ENCODE peak calls at places on chromosomes 7 and 10, in four cellular contexts. One of them, this sample, is unnamed.

GRCh38 chr10:8337332-8337651 is 282.8 kb downstream of the GATA3 start:
- DNase-seq in A549: no peak
- DNase-seq in heart right ventricle: no peak
- DNase-seq in GM12864: no peak
- DNase-seq in this sample: no peak

GRCh38 chr10:5828725-5829124 is 15.5 kb upstream of the GDI2 start:
- DNase-seq in GM12864: no peak
- DNase-seq in A549: no peak
- DNase-seq in heart right ventricle: no peak
- DNase-seq in this sample: no peak

GRCh38 chr10:84352251-84352842 is 24.0 kb downstream of the CCSER2 start:
- DNase-seq in GM12864: no peak
- DNase-seq in A549: peak
- DNase-seq in heart right ventricle: peak
- DNase-seq in this sample: no peak

GRCh38 chr7:95608344-95609173 is 12.2 kb upstream of the PDK4 start:
- DNase-seq in A549: peak
- DNase-seq in GM12864: peak
- DNase-seq in heart right ventricle: peak
- DNase-seq in this sample: peak

GRCh38 chr10:47031251-47031952 is 120.2 kb downstream of the PTPN20 start:
- DNase-seq in heart right ventricle: no peak
- DNase-seq in A549: peak
- DNase-seq in GM12864: no peak
- DNase-seq in this sample: no peak

GRCh38 chr10:100999742-101000601 is at the start of gene LZTS2:
- DNase-seq in A549: no peak
- DNase-seq in GM12864: no peak
- DNase-seq in heart right ventricle: peak
- DNase-seq in this sample: no peak

GRCh38 chr7:32479574-32480200 is 10.5 kb downstream of the LSM5 start:
- DNase-seq in A549: peak
- DNase-seq in heart right ventricle: no peak
- DNase-seq in GM12864: no peak
- DNase-seq in this sample: no peak

GRCh38 chr10:84548869-84549268 is 220.5 kb downstream of the CCSER2 start:
- DNase-seq in heart right ventricle: no peak
- DNase-seq in GM12864: no peak
- DNase-seq in A549: no peak
- DNase-seq in this sample: no peak

GRCh38 chr7:38951213-38951612 is 26.5 kb upstream of the POU6F2 start:
- DNase-seq in heart right ventricle: no peak
- DNase-seq in GM12864: no peak
- DNase-seq in A549: no peak
- DNase-seq in this sample: no peak

GRCh38 chr10:43221419-43222293 is 45.2 kb downstream of the RASGEF1A start:
- DNase-seq in heart right ventricle: peak
- DNase-seq in GM12864: no peak
- DNase-seq in A549: no peak
- DNase-seq in this sample: no peak

GRCh38 chr10:6269953-6270867 is 67.5 kb downstream of the PFKFB3 start:
- DNase-seq in GM12864: peak
- DNase-seq in A549: no peak
- DNase-seq in heart right ventricle: no peak
- DNase-seq in this sample: peak

GRCh38 chr7:135490783-135491182 is 19.1 kb downstream of the CNOT4 start:
- DNase-seq in A549: peak
- DNase-seq in GM12864: no peak
- DNase-seq in heart right ventricle: no peak
- DNase-seq in this sample: no peak

GRCh38 chr7:95840953-95841950 is 68.9 kb downstream of the DYNC1I1 start:
- DNase-seq in heart right ventricle: no peak
- DNase-seq in A549: peak
- DNase-seq in GM12864: peak
- DNase-seq in this sample: peak

GRCh38 chr7:98733036-98733435 is 116.0 kb downstream of the NPTX2 start:
- DNase-seq in A549: peak
- DNase-seq in GM12864: peak
- DNase-seq in heart right ventricle: no peak
- DNase-seq in this sample: no peak

GRCh38 chr7:50869108-50869716 is 86.5 kb upstream of the GRB10 start:
- DNase-seq in A549: peak
- DNase-seq in GM12864: no peak
- DNase-seq in heart right ventricle: no peak
- DNase-seq in this sample: no peak

GRCh38 chr10:103355906-103356599 is 5.1 kb upstream of the PCGF6 start:
- DNase-seq in A549: no peak
- DNase-seq in heart right ventricle: no peak
- DNase-seq in GM12864: no peak
- DNase-seq in this sample: no peak

GRCh38 chr10:102781921-102782542 is 38.3 kb downstream of the WBP1L start:
- DNase-seq in GM12864: no peak
- DNase-seq in A549: no peak
- DNase-seq in heart right ventricle: no peak
- DNase-seq in this sample: no peak

GRCh38 chr10:670038-670437 is 19.4 kb downstream of the DIP2C start:
- DNase-seq in A549: no peak
- DNase-seq in GM12864: no peak
- DNase-seq in heart right ventricle: no peak
- DNase-seq in this sample: no peak

GRCh38 chr10:12186324-12186723 is 9.4 kb downstream of the NUDT5 start:
- DNase-seq in heart right ventricle: no peak
- DNase-seq in A549: no peak
- DNase-seq in GM12864: no peak
- DNase-seq in this sample: no peak

GRCh38 chr10:44715081-44715480 is 196.1 kb upstream of the TMEM72 start:
- DNase-seq in A549: no peak
- DNase-seq in heart right ventricle: no peak
- DNase-seq in GM12864: no peak
- DNase-seq in this sample: no peak

GRCh38 chr10:92328999-92329398 is 38.0 kb downstream of the MARCHF5 start:
- DNase-seq in GM12864: no peak
- DNase-seq in A549: peak
- DNase-seq in heart right ventricle: no peak
- DNase-seq in this sample: no peak

GRCh38 chr7:129785457-129786178 is 167.1 kb downstream of the UBE2H start:
- DNase-seq in A549: no peak
- DNase-seq in GM12864: no peak
- DNase-seq in heart right ventricle: no peak
- DNase-seq in this sample: no peak

GRCh38 chr7:100826546-100827329 is 585 bp downstream of the EPHB4 start:
- DNase-seq in GM12864: no peak
- DNase-seq in A549: no peak
- DNase-seq in heart right ventricle: no peak
- DNase-seq in this sample: no peak

GRCh38 chr7:107233174-107233573 is 64.4 kb downstream of the HBP1 start:
- DNase-seq in A549: no peak
- DNase-seq in heart right ventricle: no peak
- DNase-seq in GM12864: no peak
- DNase-seq in this sample: no peak

GRCh38 chr7:35418716-35419425 is 165.0 kb upstream of the TBX20 start:
- DNase-seq in heart right ventricle: peak
- DNase-seq in A549: no peak
- DNase-seq in GM12864: no peak
- DNase-seq in this sample: no peak

GRCh38 chr10:34420273-34420672 is 394.8 kb downstream of the PARD3 start:
- DNase-seq in heart right ventricle: no peak
- DNase-seq in A549: peak
- DNase-seq in GM12864: no peak
- DNase-seq in this sample: no peak

GRCh38 chr10:119377905-119378736 is 164.4 kb downstream of the RGS10 start:
- DNase-seq in A549: no peak
- DNase-seq in heart right ventricle: peak
- DNase-seq in GM12864: no peak
- DNase-seq in this sample: no peak

GRCh38 chr10:32377458-32378370 is 30.8 kb upstream of the EPC1 start:
- DNase-seq in GM12864: peak
- DNase-seq in heart right ventricle: no peak
- DNase-seq in A549: peak
- DNase-seq in this sample: no peak

GRCh38 chr10:15168296-15168780 is at the start of gene NMT2:
- DNase-seq in A549: no peak
- DNase-seq in GM12864: peak
- DNase-seq in heart right ventricle: peak
- DNase-seq in this sample: peak

GRCh38 chr10:77393821-77394501 is 243.6 kb downstream of the KCNMA1 start:
- DNase-seq in A549: no peak
- DNase-seq in GM12864: no peak
- DNase-seq in heart right ventricle: no peak
- DNase-seq in this sample: no peak

GRCh38 chr7:15678646-15679045 is 7.8 kb downstream of the MEOX2 start:
- DNase-seq in heart right ventricle: no peak
- DNase-seq in A549: no peak
- DNase-seq in GM12864: no peak
- DNase-seq in this sample: no peak

DNA sequence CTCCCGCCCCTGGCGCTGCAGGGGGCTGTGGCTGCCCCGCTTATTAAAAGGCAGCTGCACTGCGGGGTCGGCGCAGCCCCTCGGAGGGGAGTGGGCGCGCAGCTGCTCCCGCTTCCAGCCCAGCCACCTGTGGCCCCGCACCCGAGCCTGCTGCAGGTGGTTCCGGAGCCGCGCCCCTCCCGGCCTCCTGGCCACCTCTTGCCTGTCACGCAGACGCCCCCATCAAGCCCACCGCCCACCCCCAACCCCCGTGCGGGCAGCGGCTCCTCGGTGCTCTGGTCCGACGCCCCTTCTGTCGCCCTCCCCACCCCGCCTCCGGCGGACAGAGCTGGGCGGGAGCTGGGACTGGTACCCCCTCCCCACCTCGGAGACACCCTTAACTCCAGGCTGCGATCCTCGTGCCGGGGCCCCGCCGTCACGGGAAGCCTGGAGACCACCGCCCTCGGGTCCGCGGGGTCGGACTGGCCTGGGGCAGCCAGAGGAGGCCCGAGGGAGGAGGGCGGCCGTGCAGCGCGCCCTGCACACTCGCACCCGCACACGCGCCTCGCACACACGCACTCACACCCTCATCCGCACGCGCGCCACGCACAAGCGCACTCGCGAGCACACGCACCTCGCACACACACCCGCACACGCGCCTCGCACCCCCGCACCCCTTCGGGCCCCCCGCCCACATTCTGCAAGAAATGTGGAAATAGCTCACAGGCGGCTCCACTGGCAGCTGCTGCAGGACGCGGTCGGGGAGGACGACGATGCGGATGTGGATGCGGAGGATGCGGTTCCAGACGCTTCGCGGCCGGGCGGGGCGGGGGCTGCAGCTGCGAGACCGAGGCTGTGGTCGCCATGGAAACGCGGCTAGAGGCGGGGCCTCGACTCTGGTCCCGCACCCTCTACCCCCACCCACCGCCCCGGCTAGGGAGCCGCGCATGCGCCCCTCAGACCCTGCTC is at the start of gene CALY:
- DNase-seq in heart right ventricle: no peak
- DNase-seq in A549: peak
- DNase-seq in GM12864: no peak
- DNase-seq in this sample: no peak
- H3K4me3 ChIP-seq in heart right ventricle: peak
- H3K4me3 ChIP-seq in A549: peak
- H3K4me3 ChIP-seq in GM12864: no peak
- H3K4me3 ChIP-seq in this sample: no peak

GRCh38 chr10:128277267-128277666 is 151.0 kb upstream of the MKI67 start:
- DNase-seq in GM12864: no peak
- DNase-seq in heart right ventricle: no peak
- DNase-seq in A549: no peak
- DNase-seq in this sample: no peak

GRCh38 chr10:128280271-128280670 is 154.0 kb upstream of the MKI67 start:
- DNase-seq in heart right ventricle: no peak
- DNase-seq in A549: no peak
- DNase-seq in GM12864: no peak
- DNase-seq in this sample: no peak

GRCh38 chr10:128278362-128278761 is 152.1 kb upstream of the MKI67 start:
- DNase-seq in A549: no peak
- DNase-seq in heart right ventricle: no peak
- DNase-seq in GM12864: no peak
- DNase-seq in this sample: no peak

GRCh38 chr10:128275405-128275804 is 149.2 kb upstream of the MKI67 start:
- DNase-seq in heart right ventricle: no peak
- DNase-seq in GM12864: no peak
- DNase-seq in A549: no peak
- DNase-seq in this sample: no peak

GRCh38 chr10:128274938-128275337 is 148.7 kb upstream of the MKI67 start:
- DNase-seq in GM12864: no peak
- DNase-seq in heart right ventricle: no peak
- DNase-seq in A549: no peak
- DNase-seq in this sample: no peak
- TF ChIP-seq CTCF in GM12864: no peak
- TF ChIP-seq CTCF in heart right ventricle: no peak
- TF ChIP-seq CTCF in A549: no peak
- TF ChIP-seq CTCF in this sample: no peak

GRCh38 chr10:62374862-62375710 is 917 bp downstream of the ZNF365 start:
- DNase-seq in GM12864: no peak
- DNase-seq in heart right ventricle: no peak
- DNase-seq in A549: peak
- DNase-seq in this sample: no peak
- H3K4me3 ChIP-seq in GM12864: no peak
- H3K4me3 ChIP-seq in heart right ventricle: peak
- H3K4me3 ChIP-seq in A549: peak
- H3K4me3 ChIP-seq in this sample: peak

DNA sequence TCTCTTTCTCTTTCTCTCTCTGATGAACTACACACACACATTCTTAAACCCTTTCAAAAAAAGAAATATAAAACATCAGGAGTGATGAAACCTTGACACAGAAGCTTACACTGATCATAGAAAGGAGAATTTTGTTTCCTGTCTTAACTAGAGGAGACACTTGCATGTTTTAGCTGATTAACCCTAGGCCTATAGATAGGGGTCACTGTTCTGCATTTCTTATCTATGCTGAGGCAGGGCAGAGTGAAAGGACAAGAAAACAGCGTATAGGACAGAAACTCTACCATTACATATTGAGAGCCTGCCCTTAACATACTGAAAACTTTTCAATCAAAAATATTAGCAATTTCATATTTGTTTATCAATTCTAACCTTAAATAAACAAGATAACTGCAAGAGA is 680.6 kb upstream of the MBL2 start:
- DNase-seq in A549: peak
- DNase-seq in GM12864: no peak
- DNase-seq in heart right ventricle: no peak
- DNase-seq in this sample: no peak
- TF ChIP-seq CTCF in A549: no peak
- TF ChIP-seq CTCF in GM12864: no peak
- TF ChIP-seq CTCF in heart right ventricle: no peak
- TF ChIP-seq CTCF in this sample: no peak

This sample was measured in HFF-Myc.